ENCODE peak calls at places on chromosomes 2 and 18, in ten cellular contexts. W, K, Y, R, B, X, Z, Q, C and G are unnamed samples.

GRCh38 chr2:152594792-152595191 is 122.5 kb downstream of the PRPF40A start:
- DNase-seq in W (no peak), K (no peak), Y (peak; percentile 53), R (no peak), B (no peak), X (no peak), Z (peak; percentile 41), Q (peak; percentile 43), C (no peak), G (no peak)

GRCh38 chr2:33207336-33207735 is 260.6 kb downstream of the LTBP1 start:
- DNase-seq in W (no peak), K (no peak), Y (no peak), R (no peak), B (no peak), X (no peak), Z (no peak), Q (no peak), C (no peak), G (no peak)

GRCh38 chr2:45457211-45457945 is 153.7 kb downstream of the SRBD1 start:
- DNase-seq in W (no peak), K (no peak), Y (no peak), R (no peak), B (no peak), X (no peak), Z (no peak), Q (no peak), C (no peak), G (no peak)

GRCh38 chr18:26663001-26663400 is 114.6 kb upstream of the KCTD1 start:
- DNase-seq in W (no peak), K (no peak), Y (no peak), R (no peak), B (no peak), X (no peak), Z (no peak), Q (no peak), C (no peak), G (no peak)

GRCh38 chr2:85787981-85788340 is 34.2 kb downstream of the ATOH8 start:
- DNase-seq in W (no peak), K (no peak), Y (peak; percentile 15), R (no peak), B (no peak), X (peak; percentile 29), Z (no peak), Q (peak; percentile 4), C (no peak), G (no peak)

GRCh38 chr2:16318051-16318450 is 347.6 kb downstream of the CYRIA start:
- DNase-seq in W (no peak), K (no peak), Y (no peak), R (no peak), B (no peak), X (no peak), Z (no peak), Q (no peak), C (no peak), G (no peak)

GRCh38 chr2:20652141-20652540 is 1.2 kb upstream of the HS1BP3 start:
- DNase-seq in W (peak; percentile 30), K (no peak), Y (no peak), R (no peak), B (no peak), X (no peak), Z (no peak), Q (peak; percentile 11), C (no peak), G (no peak)

GRCh38 chr2:64143154-64144056 is 815 bp downstream of the PELI1 start:
- DNase-seq in W (peak; percentile 56), K (peak; percentile 42), Y (peak; percentile 46), R (no peak), B (peak; percentile 33), X (no peak), Z (peak; percentile 16), Q (no peak), C (peak; percentile 43), G (no peak)

GRCh38 chr2:240179186-240179815 is 38.8 kb upstream of the OTOS start:
- DNase-seq in W (no peak), K (no peak), Y (no peak), R (no peak), B (no peak), X (peak; percentile 21), Z (no peak), Q (no peak), C (no peak), G (no peak)

GRCh38 chr2:48856144-48856543 is 100.6 kb upstream of the LHCGR start:
- DNase-seq in W (no peak), K (no peak), Y (no peak), R (no peak), B (no peak), X (no peak), Z (no peak), Q (no peak), C (no peak), G (no peak)

GRCh38 chr2:240269886-240270285 is 129.4 kb upstream of the OTOS start:
- DNase-seq in W (no peak), K (no peak), Y (no peak), R (no peak), B (no peak), X (no peak), Z (no peak), Q (no peak), C (no peak), G (no peak)

GRCh38 chr18:2303517-2304238 is 267.6 kb downstream of the METTL4 start:
- DNase-seq in W (no peak), K (no peak), Y (no peak), R (no peak), B (no peak), X (no peak), Z (no peak), Q (no peak), C (peak; percentile 16), G (no peak)

GRCh38 chr2:238854246-238854645 is 6.4 kb downstream of the TWIST2 start:
- DNase-seq in W (no peak), K (no peak), Y (no peak), R (no peak), B (no peak), X (no peak), Z (no peak), Q (no peak), C (no peak), G (no peak)

GRCh38 chr2:180707867-180708205 is 272.6 kb upstream of the UBE2E3 start:
- DNase-seq in W (no peak), K (no peak), Y (no peak), R (peak; percentile 80), B (no peak), X (no peak), Z (no peak), Q (no peak), C (no peak), G (no peak)

GRCh38 chr2:189412330-189412953 is 28.8 kb upstream of the WDR75 start:
- DNase-seq in W (no peak), K (no peak), Y (no peak), R (no peak), B (no peak), X (no peak), Z (peak; percentile 33), Q (no peak), C (no peak), G (no peak)

GRCh38 chr2:164757934-164758695 is 83.5 kb downstream of the COBLL1 start:
- DNase-seq in W (no peak), K (no peak), Y (no peak), R (peak; percentile 62), B (no peak), X (no peak), Z (no peak), Q (no peak), C (no peak), G (no peak)

GRCh38 chr2:166417669-166418068 is 41.9 kb upstream of the SCN9A start:
- DNase-seq in W (no peak), K (no peak), Y (no peak), R (no peak), B (no peak), X (no peak), Z (no peak), Q (no peak), C (no peak), G (no peak)

GRCh38 chr2:15732341-15733077 is 140.8 kb downstream of the DDX1 start:
- DNase-seq in W (no peak), K (no peak), Y (no peak), R (no peak), B (no peak), X (no peak), Z (no peak), Q (no peak), C (no peak), G (no peak)

GRCh38 chr18:76462326-76462694 is 32.7 kb downstream of the ZNF516 start:
- DNase-seq in W (no peak), K (no peak), Y (no peak), R (no peak), B (no peak), X (no peak), Z (no peak), Q (no peak), C (no peak), G (no peak)

GRCh38 chr2:165562235-165562634 is 92.7 kb downstream of the CSRNP3 start:
- DNase-seq in W (no peak), K (no peak), Y (no peak), R (no peak), B (no peak), X (no peak), Z (no peak), Q (no peak), C (no peak), G (no peak)

GRCh38 chr18:11689972-11690570 is 1.0 kb downstream of the GNAL start:
- DNase-seq in W (no peak), K (peak; percentile 5), Y (no peak), R (no peak), B (no peak), X (no peak), Z (no peak), Q (no peak), C (no peak), G (no peak)

GRCh38 chr2:162103443-162104009 is 29.5 kb upstream of the DPP4 start:
- DNase-seq in W (no peak), K (no peak), Y (no peak), R (no peak), B (no peak), X (no peak), Z (no peak), Q (no peak), C (no peak), G (no peak)

GRCh38 chr2:175854665-175855064 is 147.4 kb downstream of the LNPK start:
- DNase-seq in W (no peak), K (no peak), Y (no peak), R (no peak), B (no peak), X (no peak), Z (no peak), Q (no peak), C (no peak), G (no peak)

GRCh38 chr2:236177967-236178909 is 10.1 kb upstream of the GBX2 start:
- DNase-seq in W (no peak), K (peak; percentile 14), Y (peak; percentile 62), R (no peak), B (peak; percentile 58), X (peak; percentile 45), Z (peak; percentile 40), Q (peak; percentile 45), C (peak; percentile 94), G (no peak)

GRCh38 chr2:240293865-240294461 is 141.5 kb upstream of the GPC1 start:
- DNase-seq in W (no peak), K (peak; percentile 2), Y (peak; percentile 51), R (no peak), B (peak; percentile 58), X (no peak), Z (peak; percentile 62), Q (peak; percentile 77), C (no peak), G (no peak)

GRCh38 chr2:48205137-48205798 is 299.0 kb upstream of the FBXO11 start:
- DNase-seq in W (no peak), K (no peak), Y (no peak), R (no peak), B (no peak), X (no peak), Z (no peak), Q (no peak), C (no peak), G (peak; percentile 74)

GRCh38 chr2:237978058-237978712 is 11.4 kb downstream of the UBE2F start:
- DNase-seq in W (no peak), K (no peak), Y (peak; percentile 48), R (no peak), B (peak; percentile 27), X (no peak), Z (peak; percentile 51), Q (peak; percentile 50), C (no peak), G (peak; percentile 32)

GRCh38 chr18:32383040-32383819 is 87.5 kb downstream of the GAREM1 start:
- DNase-seq in W (no peak), K (no peak), Y (no peak), R (peak; percentile 42), B (no peak), X (no peak), Z (no peak), Q (no peak), C (no peak), G (no peak)